ENCODE peak calls at places on chromosomes 5 and 9, in five cellular contexts. V is heart left ventricle, H is fibroblast of lung, R is esophagus muscularis mucosa, X is fibroblast of mammary gland. T is an unnamed sample.

GRCh38 chr5:101782352-101783087 is 513.6 kb downstream of the SLCO4C1 start:
- DNase-seq in V (no peak), H (no peak), R (no peak), X (no peak), T (no peak)

GRCh38 chr9:88503101-88503844 is 31.7 kb upstream of the NXNL2 start:
- DNase-seq in V (no peak), H (no peak), R (no peak), X (no peak), T (no peak)

GRCh38 chr5:9173281-9174048 is 372.4 kb downstream of the SEMA5A start:
- DNase-seq in V (no peak), H (peak), R (peak), X (peak), T (peak)

GRCh38 chr5:59093329-59093728 is 510.5 kb downstream of the RAB3C start:
- DNase-seq in V (no peak), H (no peak), R (no peak), X (peak), T (peak)

GRCh38 chr5:111143910-111144309 is 51.8 kb downstream of the WDR36 start:
- DNase-seq in V (peak), H (peak), R (no peak), X (peak), T (peak)

GRCh38 chr5:96637191-96637590 is 25.0 kb upstream of the CAST start:
- DNase-seq in V (no peak), H (no peak), R (no peak), X (no peak), T (no peak)

GRCh38 chr5:82211855-82212572 is 66.1 kb downstream of the RPS23 start:
- DNase-seq in V (no peak), H (no peak), R (no peak), X (no peak), T (no peak)

GRCh38 chr9:97413462-97413861 is 1.6 kb downstream of the TDRD7 start:
- DNase-seq in V (no peak), H (no peak), R (no peak), X (no peak), T (no peak)

GRCh38 chr5:883475-884181 is 9.0 kb downstream of the BRD9 start:
- DNase-seq in V (no peak), H (no peak), R (no peak), X (no peak), T (no peak)

GRCh38 chr9:23554691-23555090 is 271.3 kb downstream of the ELAVL2 start:
- DNase-seq in V (no peak), H (no peak), R (peak), X (no peak), T (no peak)

GRCh38 chr5:109743770-109744212 is 54.1 kb downstream of the MAN2A1 start:
- DNase-seq in V (peak), H (peak), R (no peak), X (peak), T (peak)

GRCh38 chr9:38274746-38275250 is 117.7 kb upstream of the ALDH1B1 start:
- DNase-seq in V (no peak), H (no peak), R (no peak), X (peak), T (no peak)

GRCh38 chr5:73298251-73299016 is 125.4 kb downstream of the TMEM174 start:
- DNase-seq in V (no peak), H (no peak), R (no peak), X (no peak), T (no peak)

GRCh38 chr9:692636-693459 is 148.6 kb upstream of the DMRT1 start:
- DNase-seq in V (no peak), H (no peak), R (peak), X (no peak), T (no peak)
- H3K4me3 ChIP-seq in V (peak), H (peak), R (peak), X (no peak), T (no peak)

GRCh38 chr5:10424124-10424731 is 17.5 kb upstream of the ROPN1L start:
- DNase-seq in V (no peak), H (peak), R (no peak), X (peak), T (peak)
- TF ChIP-seq CTCF in V (peak), H (peak), R (peak), X (peak), T (peak)

GRCh38 chr9:116656977-116657376 is 30.1 kb upstream of the TRIM32 start:
- DNase-seq in V (no peak), H (peak), R (no peak), X (peak), T (peak)
- H3K4me3 ChIP-seq in V (no peak), H (no peak), R (no peak), X (no peak), T (no peak)

GRCh38 chr9:90455316-90455715 is 187.3 kb downstream of the DIRAS2 start:
- DNase-seq in V (no peak), H (no peak), R (no peak), X (no peak), T (no peak)

GRCh38 chr9:90459321-90459720 is 183.3 kb downstream of the DIRAS2 start:
- DNase-seq in V (no peak), H (no peak), R (no peak), X (no peak), T (no peak)

GRCh38 chr9:90458485-90458884 is 184.1 kb downstream of the DIRAS2 start:
- DNase-seq in V (no peak), H (no peak), R (no peak), X (no peak), T (no peak)

GRCh38 chr9:90457386-90458080 is 185.1 kb downstream of the DIRAS2 start:
- DNase-seq in V (no peak), H (no peak), R (peak), X (no peak), T (no peak)

DNA sequence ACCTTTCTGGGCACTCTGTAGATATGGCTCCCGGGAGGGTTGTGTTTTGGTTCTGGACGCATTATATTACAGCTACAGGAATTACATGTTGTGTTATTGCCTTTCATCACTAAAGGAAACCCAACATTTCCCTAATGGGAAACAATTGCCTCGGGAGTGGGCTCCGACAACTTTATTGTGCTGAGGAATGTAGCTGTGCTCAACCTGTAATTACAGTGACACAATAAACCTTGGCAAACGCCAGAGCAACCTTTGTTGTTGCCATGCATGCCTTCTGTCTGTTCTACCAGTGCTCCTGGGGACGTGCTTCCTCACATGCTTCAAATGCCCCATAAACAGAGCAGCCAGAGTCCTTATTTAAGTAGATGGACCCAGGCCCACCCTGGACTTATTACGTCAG is 182.4 kb downstream of the DIRAS2 start:
- DNase-seq in V (no peak), H (no peak), R (no peak), X (no peak), T (no peak)
- TF ChIP-seq CTCF in V (no peak), H (no peak), R (no peak), X (no peak), T (no peak)

GRCh38 chr9:129749575-129749974 is 3.3 kb downstream of the PTGES start:
- DNase-seq in V (no peak), H (no peak), R (no peak), X (no peak), T (no peak)

GRCh38 chr9:129755151-129755550 is 2.3 kb upstream of the PTGES start:
- DNase-seq in V (no peak), H (no peak), R (no peak), X (no peak), T (no peak)

GRCh38 chr9:129750010-129750409 is 2.8 kb downstream of the PTGES start:
- DNase-seq in V (no peak), H (peak), R (no peak), X (peak), T (no peak)

GRCh38 chr9:129752915-129753724 is at the start of gene PTGES:
- DNase-seq in V (peak), H (peak), R (no peak), X (peak), T (peak)

GRCh38 chr9:129751841-129752801 is 721 bp downstream of the PTGES start:
- DNase-seq in V (no peak), H (no peak), R (no peak), X (no peak), T (no peak)
- H3K4me3 ChIP-seq in V (peak), H (peak), R (peak), X (peak), T (peak)

GRCh38 chr5:112918679-112919078 is 3.3 kb downstream of the REEP5 start:
- DNase-seq in V (no peak), H (peak), R (no peak), X (no peak), T (no peak)

GRCh38 chr5:112914584-112914983 is 7.4 kb downstream of the REEP5 start:
- DNase-seq in V (no peak), H (peak), R (no peak), X (peak), T (peak)

GRCh38 chr5:112915831-112916230 is 6.2 kb downstream of the REEP5 start:
- DNase-seq in V (no peak), H (no peak), R (no peak), X (no peak), T (no peak)

GRCh38 chr5:112918136-112918535 is 3.9 kb downstream of the REEP5 start:
- DNase-seq in V (no peak), H (no peak), R (no peak), X (no peak), T (no peak)

DNA sequence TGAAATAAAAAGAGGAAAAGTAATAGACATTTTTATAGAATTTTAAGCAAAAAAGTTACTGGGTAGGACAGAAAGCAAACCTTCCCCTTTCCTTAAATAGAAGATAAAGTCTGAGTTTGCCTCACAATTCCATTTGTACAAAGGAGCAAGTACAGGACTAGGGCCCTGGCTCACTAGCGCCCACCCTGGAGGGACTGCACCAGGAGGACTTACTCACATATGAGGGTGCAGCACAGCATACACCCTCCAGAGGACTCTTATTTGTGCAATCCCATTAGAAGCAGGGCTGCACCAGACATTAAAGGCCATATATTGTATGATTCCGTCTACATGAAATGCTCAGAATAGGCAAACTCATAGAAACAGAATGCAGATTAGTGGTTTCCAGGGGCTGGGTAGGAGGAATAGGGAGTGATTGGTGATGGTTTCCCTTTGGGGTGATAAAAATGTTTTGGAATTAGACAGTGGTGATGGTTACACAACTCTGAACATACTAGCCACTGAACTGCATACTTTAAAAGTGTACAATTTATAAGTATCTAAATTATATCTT is 4.5 kb downstream of the REEP5 start:
- DNase-seq in V (no peak), H (peak), R (no peak), X (peak), T (peak)
- TF ChIP-seq CTCF in V (no peak), H (peak), R (no peak), X (peak), T (peak)

GRCh38 chr9:113592806-113593575 is 129.5 kb downstream of the RGS3 start:
- DNase-seq in V (no peak), H (no peak), R (no peak), X (no peak), T (no peak)

GRCh38 chr9:113591899-113592625 is 128.5 kb downstream of the RGS3 start:
- DNase-seq in V (no peak), H (no peak), R (no peak), X (no peak), T (no peak)

GRCh38 chr9:113590991-113591898 is 127.7 kb downstream of the RGS3 start:
- DNase-seq in V (peak), H (peak), R (peak), X (peak), T (peak)

GRCh38 chr9:113594484-113595299 is 131.2 kb downstream of the RGS3 start:
- DNase-seq in V (peak), H (no peak), R (no peak), X (no peak), T (no peak)

DNA sequence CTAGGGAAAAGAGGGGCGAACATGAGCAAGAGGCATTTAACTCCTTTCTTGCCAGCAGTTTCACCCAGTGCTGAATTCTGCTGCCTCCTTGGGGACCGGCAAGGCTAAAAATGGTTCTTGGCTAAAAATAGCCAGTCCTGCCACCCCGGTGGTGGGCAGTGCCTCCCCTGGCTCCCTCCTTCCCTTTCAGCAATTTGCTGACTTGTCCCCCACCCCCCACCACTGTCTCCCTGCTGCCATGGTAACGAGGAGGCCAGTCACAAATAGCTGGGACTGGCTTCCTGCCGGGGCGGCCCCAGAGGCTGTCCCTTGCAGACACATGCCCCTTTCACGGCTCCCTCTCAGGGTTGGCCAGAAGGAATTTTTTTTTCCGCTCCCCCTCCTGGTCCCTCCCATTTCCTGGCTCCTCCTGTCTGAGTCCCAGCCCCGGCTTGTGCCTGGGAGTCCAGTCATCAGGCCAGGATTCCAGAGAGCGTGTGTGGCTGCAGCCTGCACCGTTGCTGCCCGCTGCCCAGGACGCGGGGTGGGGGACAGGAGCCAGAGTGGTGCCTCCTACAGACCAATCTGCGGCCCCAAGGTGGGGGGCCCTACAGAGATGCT is 130.3 kb downstream of the RGS3 start:
- DNase-seq in V (peak), H (peak), R (peak), X (peak), T (peak)
- H3K4me3 ChIP-seq in V (peak), H (peak), R (peak), X (peak), T (peak)

GRCh38 chr9:135248721-135249120 is 161.3 kb downstream of the OLFM1 start:
- DNase-seq in V (no peak), H (no peak), R (no peak), X (no peak), T (no peak)
- TF ChIP-seq CTCF in V (no peak), H (no peak), R (no peak), X (no peak), T (no peak)

T was measured in fibroblast of pulmonary artery.